ENCODE peak calls at places on chromosomes 5 and 9, in nine cellular contexts. U is uterus; G is neural progenitor cell; Z is kidney; L is activated CD8-positive, alpha-beta memory T cell treated with anti-CD3 and anti-CD28 coated beads, Interleukin-2, amount 10 ng/mL, durations not matched to agents 7 days and 5 days; E is transverse colon; S is KBM-7; H is cerebellar cortex; J is SJSA1. D is an unnamed sample.

GRCh38 chr5:31815394-31815793 is 176.5 kb downstream of the PDZD2 start:
- DNase-seq in U (no peak), G (no peak), Z (no peak), L (no peak), E (no peak), S (no peak), H (no peak), J (no peak), D (no peak)

GRCh38 chr5:110441035-110441434 is 285.4 kb downstream of the TMEM232 start:
- DNase-seq in U (no peak), G (peak), Z (no peak), L (no peak), E (no peak), S (peak), H (peak), J (peak), D (no peak)

GRCh38 chr5:176542135-176542595 is 5.0 kb upstream of the RNF44 start:
- DNase-seq in U (no peak), G (no peak), Z (peak), L (peak), E (peak), S (peak), H (no peak), J (no peak), D (no peak)

GRCh38 chr5:178525906-178526732 is 64.1 kb downstream of the COL23A1 start:
- DNase-seq in U (no peak), G (no peak), Z (no peak), L (no peak), E (no peak), S (no peak), H (no peak), J (no peak), D (no peak)

GRCh38 chr5:103475629-103476240 is 86.9 kb downstream of the NUDT12 start:
- DNase-seq in U (no peak), G (peak), Z (no peak), L (no peak), E (no peak), S (peak), H (peak), J (peak), D (no peak)

GRCh38 chr9:129863059-129863690 is 27.9 kb downstream of the USP20 start:
- DNase-seq in U (no peak), G (no peak), Z (peak), L (peak), E (peak), S (peak), H (no peak), J (no peak), D (peak)

GRCh38 chr5:161302557-161302956 is 244.0 kb downstream of the GABRB2 start:
- DNase-seq in U (no peak), G (no peak), Z (no peak), L (no peak), E (no peak), S (no peak), H (no peak), J (no peak), D (no peak)

GRCh38 chr5:173234129-173234793 is 745 bp downstream of the NKX2-5 start:
- DNase-seq in U (no peak), G (peak), Z (no peak), L (no peak), E (no peak), S (no peak), H (no peak), J (no peak), D (no peak)

GRCh38 chr5:172150514-172151425 is 37.3 kb downstream of the STK10 start:
- DNase-seq in U (no peak), G (no peak), Z (peak), L (peak), E (peak), S (peak), H (no peak), J (peak), D (no peak)

GRCh38 chr5:191036-191948 is at the start of gene LRRC14B:
- DNase-seq in U (no peak), G (no peak), Z (peak), L (no peak), E (peak), S (no peak), H (peak), J (no peak), D (no peak)

GRCh38 chr5:25544652-25545249 is 900.0 kb upstream of the CDH10 start:
- DNase-seq in U (no peak), G (peak), Z (no peak), L (no peak), E (no peak), S (peak), H (peak), J (no peak), D (no peak)

GRCh38 chr5:177347699-177348098 is 3.8 kb downstream of the LMAN2 start:
- DNase-seq in U (no peak), G (no peak), Z (no peak), L (no peak), E (no peak), S (no peak), H (no peak), J (no peak), D (no peak)

GRCh38 chr5:359301-359897 is 37.9 kb downstream of the AHRR start:
- DNase-seq in U (no peak), G (no peak), Z (peak), L (no peak), E (no peak), S (no peak), H (no peak), J (no peak), D (no peak)

GRCh38 chr9:132978451-132979087 is at the start of gene GFI1B:
- DNase-seq in U (no peak), G (no peak), Z (no peak), L (no peak), E (no peak), S (peak), H (no peak), J (no peak), D (no peak)

GRCh38 chr9:126513159-126514036 is 100.3 kb upstream of the LMX1B start:
- DNase-seq in U (no peak), G (no peak), Z (peak), L (no peak), E (no peak), S (no peak), H (no peak), J (no peak), D (no peak)

GRCh38 chr5:68505917-68506860 is 290.6 kb downstream of the PIK3R1 start:
- DNase-seq in U (peak), G (no peak), Z (no peak), L (no peak), E (no peak), S (no peak), H (no peak), J (no peak), D (no peak)

GRCh38 chr9:976805-977360 is 428 bp downstream of the DMRT3 start:
- DNase-seq in U (no peak), G (peak), Z (no peak), L (no peak), E (no peak), S (no peak), H (no peak), J (no peak), D (no peak)

D was measured in T1000.